ENCODE peak calls at places on chromosomes 11 and 22, in four cellular contexts. Q is lower leg skin; C is nephron progenitor cell; A is stimulated activated CD4-positive, alpha-beta T cell treated with anti-CD3 and anti-CD28 coated beads, Interleukin-1b, Interleukin-23, amount 100 ng/mL, for 48 hours. Y is an unnamed sample.

GRCh38 chr11:2464451-2465165 is 19.8 kb downstream of the KCNQ1 start:
- DNase-seq in Q (peak; percentile 78), C (no peak), A (no peak), Y (no peak)

GRCh38 chr11:5123802-5124521 is 14.2 kb downstream of the OR52A5 start:
- DNase-seq in Q (no peak), C (peak; percentile 74), A (peak; percentile 29), Y (peak; percentile 67)

GRCh38 chr11:20360650-20361049 is 2.9 kb upstream of the HTATIP2 start:
- DNase-seq in Q (no peak), C (no peak), A (no peak), Y (no peak)

GRCh38 chr22:25482091-25482760 is 82.2 kb upstream of the GRK3 start:
- DNase-seq in Q (no peak), C (no peak), A (no peak), Y (no peak)

GRCh38 chr11:75562048-75562835 is at the start of gene SERPINH1:
- DNase-seq in Q (peak; percentile 97), C (peak; percentile 74), A (peak; percentile 81), Y (peak; percentile 81)

GRCh38 chr22:22593964-22594656 is 35.0 kb upstream of the PRAME start:
- DNase-seq in Q (no peak), C (peak; percentile 72), A (peak; percentile 60), Y (peak; percentile 52)

GRCh38 chr11:5690216-5690615 is 626 bp downstream of the TRIM22 start:
- DNase-seq in Q (no peak), C (no peak), A (no peak), Y (peak; percentile 33)

GRCh38 chr22:46044718-46045458 is 67.9 kb upstream of the WNT7B start:
- DNase-seq in Q (peak; percentile 91), C (peak; percentile 67), A (peak; percentile 14), Y (no peak)

GRCh38 chr11:86990520-86990919 is 35.3 kb upstream of the FZD4 start:
- DNase-seq in Q (no peak), C (no peak), A (no peak), Y (peak; percentile 70)

GRCh38 chr22:30195245-30196140 is 51.1 kb downstream of the LIF start:
- DNase-seq in Q (no peak), C (no peak), A (peak; percentile 25), Y (peak; percentile 48)

GRCh38 chr11:35811783-35812182 is 132.1 kb upstream of the LDLRAD3 start:
- DNase-seq in Q (no peak), C (no peak), A (no peak), Y (no peak)

GRCh38 chr11:15107730-15108515 is 6.8 kb upstream of the INSC start:
- DNase-seq in Q (no peak), C (no peak), A (no peak), Y (peak; percentile 50)

GRCh38 chr11:126186708-126187481 is 24.6 kb downstream of the RPUSD4 start:
- DNase-seq in Q (peak; percentile 75), C (no peak), A (no peak), Y (peak; percentile 25)

GRCh38 chr22:45413368-45414211 is at the start of the genes RIBC2 and SMC1B:
- DNase-seq in Q (peak; percentile 93), C (peak; percentile 65), A (peak; percentile 92), Y (peak; percentile 79)

GRCh38 chr11:125756050-125756449 is 10.0 kb downstream of the PATE1 start:
- DNase-seq in Q (no peak), C (no peak), A (no peak), Y (no peak)

GRCh38 chr11:12159351-12160099 is 49.1 kb downstream of the MICAL2 start:
- DNase-seq in Q (peak; percentile 64), C (no peak), A (no peak), Y (peak; percentile 88)

GRCh38 chr22:25137577-25138525 is 61.8 kb upstream of the CRYBB3 start:
- DNase-seq in Q (no peak), C (no peak), A (no peak), Y (no peak)

GRCh38 chr11:109405671-109406070 is 16.3 kb upstream of the C11orf87 start:
- DNase-seq in Q (no peak), C (no peak), A (no peak), Y (peak; percentile 19)

GRCh38 chr11:37511425-37511933 is 913.4 kb upstream of the RAG2 start:
- DNase-seq in Q (no peak), C (no peak), A (no peak), Y (no peak)

GRCh38 chr11:16350125-16350524 is 6.2 kb downstream of the SOX6 start:
- DNase-seq in Q (no peak), C (no peak), A (no peak), Y (no peak)

GRCh38 chr11:279966-280761 is 2.0 kb downstream of the NLRP6 start:
- DNase-seq in Q (peak; percentile 84), C (no peak), A (peak; percentile 56), Y (peak; percentile 54)

GRCh38 chr11:74684661-74685060 is 46.6 kb downstream of the CHRDL2 start:
- DNase-seq in Q (peak; percentile 61), C (no peak), A (no peak), Y (no peak)

GRCh38 chr11:72411623-72412532 is 22.5 kb downstream of the CLPB start:
- DNase-seq in Q (no peak), C (no peak), A (no peak), Y (no peak)

GRCh38 chr22:38543822-38544221 is 26.2 kb downstream of the DMC1 start:
- DNase-seq in Q (no peak), C (no peak), A (no peak), Y (no peak)

Y was measured in AG08395.